ENCODE peak calls at places on chromosomes 16 and 17, in five cellular contexts. One of them, this sample, is unnamed.

GRCh38 chr17:237406-237955 is 56.0 kb upstream of the DOC2B start:
- DNase-seq in AG08395: no peak
- DNase-seq in Caki2: no peak
- DNase-seq in hepatic stellate cell: no peak
- DNase-seq in astrocyte of the cerebellum: no peak
- DNase-seq in this sample: no peak

GRCh38 chr16:88339926-88340754 is 42.6 kb upstream of the ZNF469 start:
- DNase-seq in AG08395: no peak
- DNase-seq in Caki2: no peak
- DNase-seq in hepatic stellate cell: no peak
- DNase-seq in astrocyte of the cerebellum: no peak
- DNase-seq in this sample: no peak

GRCh38 chr17:74011963-74012362 is 191.5 kb upstream of the RPL38 start:
- DNase-seq in AG08395: peak
- DNase-seq in Caki2: no peak
- DNase-seq in hepatic stellate cell: no peak
- DNase-seq in astrocyte of the cerebellum: no peak
- DNase-seq in this sample: no peak

GRCh38 chr16:50539822-50540710 is 8.1 kb upstream of the NKD1 start:
- DNase-seq in AG08395: no peak
- DNase-seq in Caki2: no peak
- DNase-seq in hepatic stellate cell: no peak
- DNase-seq in astrocyte of the cerebellum: no peak
- DNase-seq in this sample: no peak

GRCh38 chr17:38604479-38605229 is 1.1 kb downstream of the SRCIN1 start:
- DNase-seq in AG08395: no peak
- DNase-seq in Caki2: no peak
- DNase-seq in hepatic stellate cell: no peak
- DNase-seq in astrocyte of the cerebellum: no peak
- DNase-seq in this sample: no peak

GRCh38 chr17:17252149-17252810 is 15.3 kb upstream of the FLCN start:
- DNase-seq in AG08395: no peak
- DNase-seq in Caki2: no peak
- DNase-seq in hepatic stellate cell: no peak
- DNase-seq in astrocyte of the cerebellum: no peak
- DNase-seq in this sample: no peak

GRCh38 chr17:71361691-71362450 is 758.9 kb upstream of the SOX9 start:
- DNase-seq in AG08395: no peak
- DNase-seq in Caki2: peak
- DNase-seq in hepatic stellate cell: peak
- DNase-seq in astrocyte of the cerebellum: peak
- DNase-seq in this sample: no peak

GRCh38 chr17:27239046-27239445 is 54.9 kb upstream of the WSB1 start:
- DNase-seq in AG08395: no peak
- DNase-seq in Caki2: no peak
- DNase-seq in hepatic stellate cell: no peak
- DNase-seq in astrocyte of the cerebellum: no peak
- DNase-seq in this sample: peak

GRCh38 chr17:54891176-54891821 is 9.4 kb upstream of the TOM1L1 start:
- DNase-seq in AG08395: peak
- DNase-seq in Caki2: peak
- DNase-seq in hepatic stellate cell: peak
- DNase-seq in astrocyte of the cerebellum: peak
- DNase-seq in this sample: peak

GRCh38 chr16:11507991-11508390 is 78.7 kb downstream of the LITAF start:
- DNase-seq in AG08395: no peak
- DNase-seq in Caki2: no peak
- DNase-seq in hepatic stellate cell: no peak
- DNase-seq in astrocyte of the cerebellum: no peak
- DNase-seq in this sample: no peak

GRCh38 chr16:70739389-70739788 is 53.5 kb upstream of the MTSS2 start:
- DNase-seq in AG08395: no peak
- DNase-seq in Caki2: no peak
- DNase-seq in hepatic stellate cell: no peak
- DNase-seq in astrocyte of the cerebellum: no peak
- DNase-seq in this sample: no peak

GRCh38 chr17:61444075-61444474 is 8.1 kb upstream of the TBX4 start:
- DNase-seq in AG08395: no peak
- DNase-seq in Caki2: no peak
- DNase-seq in hepatic stellate cell: no peak
- DNase-seq in astrocyte of the cerebellum: no peak
- DNase-seq in this sample: no peak

GRCh38 chr17:77830816-77831490 is 127.5 kb upstream of the TNRC6C start:
- DNase-seq in AG08395: no peak
- DNase-seq in Caki2: no peak
- DNase-seq in hepatic stellate cell: no peak
- DNase-seq in astrocyte of the cerebellum: no peak
- DNase-seq in this sample: no peak